ENCODE peak calls at places on chromosomes 7 and 10, in five cellular contexts. One of them, this sample, is unnamed.

GRCh38 chr7:70568674-70569334 is 563.1 kb upstream of the GALNT17 start:
- DNase-seq in NCI-H1105: no peak
- DNase-seq in left lobe of liver: peak; percentile 95
- DNase-seq in non-pigmented ciliary epithelial cell: no peak
- DNase-seq in stimulated activated CD8-positive, alpha-beta memory T cell treated with anti-CD3 and anti-CD28 coated beads, Interleukin-2, amount 100 ng/mL, for 48 hours: no peak
- DNase-seq in this sample: no peak

GRCh38 chr10:6416892-6417512 is 163.1 kb downstream of the PRKCQ start:
- DNase-seq in stimulated activated CD8-positive, alpha-beta memory T cell treated with anti-CD3 and anti-CD28 coated beads, Interleukin-2, amount 100 ng/mL, for 48 hours: no peak
- DNase-seq in left lobe of liver: no peak
- DNase-seq in non-pigmented ciliary epithelial cell: no peak
- DNase-seq in NCI-H1105: no peak
- DNase-seq in this sample: peak; percentile 58

GRCh38 chr7:110800984-110801383 is 289.9 kb upstream of the LRRN3 start:
- DNase-seq in stimulated activated CD8-positive, alpha-beta memory T cell treated with anti-CD3 and anti-CD28 coated beads, Interleukin-2, amount 100 ng/mL, for 48 hours: no peak
- DNase-seq in non-pigmented ciliary epithelial cell: no peak
- DNase-seq in NCI-H1105: no peak
- DNase-seq in left lobe of liver: no peak
- DNase-seq in this sample: no peak

GRCh38 chr7:102914585-102914984 is 1.8 kb downstream of the LRRC17 start:
- DNase-seq in stimulated activated CD8-positive, alpha-beta memory T cell treated with anti-CD3 and anti-CD28 coated beads, Interleukin-2, amount 100 ng/mL, for 48 hours: no peak
- DNase-seq in NCI-H1105: no peak
- DNase-seq in left lobe of liver: no peak
- DNase-seq in non-pigmented ciliary epithelial cell: peak; percentile 90
- DNase-seq in this sample: no peak

GRCh38 chr10:115947104-115947503 is 325.9 kb downstream of the GFRA1 start:
- DNase-seq in non-pigmented ciliary epithelial cell: no peak
- DNase-seq in NCI-H1105: no peak
- DNase-seq in left lobe of liver: no peak
- DNase-seq in stimulated activated CD8-positive, alpha-beta memory T cell treated with anti-CD3 and anti-CD28 coated beads, Interleukin-2, amount 100 ng/mL, for 48 hours: no peak
- DNase-seq in this sample: no peak

GRCh38 chr7:14000247-14000646 is 10.8 kb upstream of the ETV1 start:
- DNase-seq in stimulated activated CD8-positive, alpha-beta memory T cell treated with anti-CD3 and anti-CD28 coated beads, Interleukin-2, amount 100 ng/mL, for 48 hours: no peak
- DNase-seq in non-pigmented ciliary epithelial cell: no peak
- DNase-seq in left lobe of liver: no peak
- DNase-seq in NCI-H1105: no peak
- DNase-seq in this sample: no peak

GRCh38 chr7:139095194-139095659 is 14.3 kb downstream of the ZC3HAV1 start:
- DNase-seq in non-pigmented ciliary epithelial cell: no peak
- DNase-seq in NCI-H1105: no peak
- DNase-seq in stimulated activated CD8-positive, alpha-beta memory T cell treated with anti-CD3 and anti-CD28 coated beads, Interleukin-2, amount 100 ng/mL, for 48 hours: no peak
- DNase-seq in left lobe of liver: no peak
- DNase-seq in this sample: no peak

GRCh38 chr7:83594076-83594475 is 54.9 kb downstream of the SEMA3E start:
- DNase-seq in left lobe of liver: no peak
- DNase-seq in NCI-H1105: peak; percentile 93
- DNase-seq in non-pigmented ciliary epithelial cell: no peak
- DNase-seq in stimulated activated CD8-positive, alpha-beta memory T cell treated with anti-CD3 and anti-CD28 coated beads, Interleukin-2, amount 100 ng/mL, for 48 hours: no peak
- DNase-seq in this sample: no peak

GRCh38 chr10:5553400-5554170 is 28.8 kb downstream of the CALML3 start:
- DNase-seq in non-pigmented ciliary epithelial cell: no peak
- DNase-seq in left lobe of liver: no peak
- DNase-seq in stimulated activated CD8-positive, alpha-beta memory T cell treated with anti-CD3 and anti-CD28 coated beads, Interleukin-2, amount 100 ng/mL, for 48 hours: no peak
- DNase-seq in NCI-H1105: no peak
- DNase-seq in this sample: no peak

GRCh38 chr7:33922820-33923219 is 17.5 kb downstream of the BMPER start:
- DNase-seq in non-pigmented ciliary epithelial cell: no peak
- DNase-seq in left lobe of liver: no peak
- DNase-seq in NCI-H1105: no peak
- DNase-seq in stimulated activated CD8-positive, alpha-beta memory T cell treated with anti-CD3 and anti-CD28 coated beads, Interleukin-2, amount 100 ng/mL, for 48 hours: no peak
- DNase-seq in this sample: no peak

GRCh38 chr7:70612811-70613210 is 519.1 kb upstream of the GALNT17 start:
- DNase-seq in stimulated activated CD8-positive, alpha-beta memory T cell treated with anti-CD3 and anti-CD28 coated beads, Interleukin-2, amount 100 ng/mL, for 48 hours: no peak
- DNase-seq in left lobe of liver: no peak
- DNase-seq in NCI-H1105: no peak
- DNase-seq in non-pigmented ciliary epithelial cell: no peak
- DNase-seq in this sample: no peak

GRCh38 chr7:50957855-50958254 is 175.2 kb upstream of the GRB10 start:
- DNase-seq in left lobe of liver: no peak
- DNase-seq in NCI-H1105: no peak
- DNase-seq in stimulated activated CD8-positive, alpha-beta memory T cell treated with anti-CD3 and anti-CD28 coated beads, Interleukin-2, amount 100 ng/mL, for 48 hours: no peak
- DNase-seq in non-pigmented ciliary epithelial cell: no peak
- DNase-seq in this sample: no peak

GRCh38 chr10:36676321-36677169 is 448.9 kb upstream of the ANKRD30A start:
- DNase-seq in left lobe of liver: no peak
- DNase-seq in NCI-H1105: peak; percentile 68
- DNase-seq in stimulated activated CD8-positive, alpha-beta memory T cell treated with anti-CD3 and anti-CD28 coated beads, Interleukin-2, amount 100 ng/mL, for 48 hours: no peak
- DNase-seq in non-pigmented ciliary epithelial cell: peak; percentile 47
- DNase-seq in this sample: peak; percentile 9

GRCh38 chr7:150848111-150848510 is 4.2 kb upstream of the AOC1 start:
- DNase-seq in stimulated activated CD8-positive, alpha-beta memory T cell treated with anti-CD3 and anti-CD28 coated beads, Interleukin-2, amount 100 ng/mL, for 48 hours: no peak
- DNase-seq in non-pigmented ciliary epithelial cell: no peak
- DNase-seq in left lobe of liver: no peak
- DNase-seq in NCI-H1105: no peak
- DNase-seq in this sample: no peak

GRCh38 chr10:86263209-86263608 is 103.4 kb downstream of the GRID1 start:
- DNase-seq in stimulated activated CD8-positive, alpha-beta memory T cell treated with anti-CD3 and anti-CD28 coated beads, Interleukin-2, amount 100 ng/mL, for 48 hours: no peak
- DNase-seq in left lobe of liver: no peak
- DNase-seq in NCI-H1105: no peak
- DNase-seq in non-pigmented ciliary epithelial cell: no peak
- DNase-seq in this sample: no peak

GRCh38 chr10:70098271-70098670 is 34.4 kb downstream of the AIFM2 start:
- DNase-seq in NCI-H1105: no peak
- DNase-seq in stimulated activated CD8-positive, alpha-beta memory T cell treated with anti-CD3 and anti-CD28 coated beads, Interleukin-2, amount 100 ng/mL, for 48 hours: no peak
- DNase-seq in non-pigmented ciliary epithelial cell: no peak
- DNase-seq in left lobe of liver: no peak
- DNase-seq in this sample: no peak

GRCh38 chr10:27252267-27253000 is 11.8 kb upstream of the ACBD5 start:
- DNase-seq in non-pigmented ciliary epithelial cell: no peak
- DNase-seq in NCI-H1105: peak; percentile 34
- DNase-seq in left lobe of liver: peak; percentile 79
- DNase-seq in stimulated activated CD8-positive, alpha-beta memory T cell treated with anti-CD3 and anti-CD28 coated beads, Interleukin-2, amount 100 ng/mL, for 48 hours: peak; percentile 81
- DNase-seq in this sample: no peak

GRCh38 chr7:149883452-149883861 is 9.7 kb downstream of the ATP6V0E2 start:
- DNase-seq in stimulated activated CD8-positive, alpha-beta memory T cell treated with anti-CD3 and anti-CD28 coated beads, Interleukin-2, amount 100 ng/mL, for 48 hours: peak; percentile 43
- DNase-seq in non-pigmented ciliary epithelial cell: no peak
- DNase-seq in left lobe of liver: peak; percentile 74
- DNase-seq in NCI-H1105: peak; percentile 57
- DNase-seq in this sample: peak; percentile 57

This sample was measured in MCF 10A.